ENCODE peak calls at places on chromosome 4, in ten cellular contexts. F is hippocampal formation; X is AG08396; Z is NT2/D1; A is heart left ventricle; P is cerebellar cortex; B is iris pigment epithelial cell; J is stimulated activated CD8-positive, alpha-beta memory T cell treated with anti-CD3 and anti-CD28 coated beads, Interleukin-2, amount 100 ng/mL, for 48 hours; C is RPMI8226; S is pons. I is an unnamed sample.

GRCh38 chr4:101806914-101807313 is 16.4 kb downstream of the BANK1 start:
- DNase-seq in F (no peak), X (no peak), Z (no peak), A (no peak), P (no peak), B (no peak), J (no peak), C (no peak), S (no peak), I (no peak)

GRCh38 chr4:89615056-89615455 is 221.9 kb downstream of the SNCA start:
- DNase-seq in F (no peak), X (no peak), Z (no peak), A (no peak), P (no peak), B (no peak), J (no peak), C (no peak), S (no peak), I (no peak)

GRCh38 chr4:8538703-8539567 is 41.3 kb upstream of the GPR78 start:
- DNase-seq in F (no peak), X (peak; percentile 55), Z (no peak), A (no peak), P (no peak), B (peak; percentile 76), J (no peak), C (no peak), S (no peak), I (no peak)

GRCh38 chr4:100938698-100939097 is 408.6 kb downstream of the PPP3CA start:
- DNase-seq in F (no peak), X (no peak), Z (no peak), A (no peak), P (no peak), B (no peak), J (no peak), C (no peak), S (no peak), I (no peak)

GRCh38 chr4:72951628-72952027 is 117.9 kb downstream of the COX18 start:
- DNase-seq in F (no peak), X (no peak), Z (no peak), A (no peak), P (no peak), B (peak; percentile 58), J (no peak), C (no peak), S (no peak), I (no peak)

GRCh38 chr4:38591617-38592337 is 72.2 kb upstream of the KLF3 start:
- DNase-seq in F (no peak), X (no peak), Z (no peak), A (no peak), P (no peak), B (no peak), J (no peak), C (no peak), S (no peak), I (no peak)

GRCh38 chr4:27602172-27602571 is 741.5 kb downstream of the STIM2 start:
- DNase-seq in F (no peak), X (no peak), Z (no peak), A (no peak), P (no peak), B (no peak), J (no peak), C (no peak), S (no peak), I (no peak)

GRCh38 chr4:47662975-47663374 is 174.9 kb downstream of the CORIN start:
- DNase-seq in F (no peak), X (no peak), Z (no peak), A (no peak), P (peak; percentile 5), B (no peak), J (no peak), C (peak; percentile 5), S (no peak), I (no peak)

GRCh38 chr4:30396772-30397475 is 323.2 kb upstream of the PCDH7 start:
- DNase-seq in F (no peak), X (no peak), Z (no peak), A (no peak), P (no peak), B (peak; percentile 37), J (no peak), C (no peak), S (no peak), I (no peak)

GRCh38 chr4:123381996-123382395 is 14.6 kb upstream of the SPRY1 start:
- DNase-seq in F (no peak), X (no peak), Z (no peak), A (no peak), P (no peak), B (no peak), J (no peak), C (no peak), S (no peak), I (no peak)

GRCh38 chr4:1295405-1296055 is 5.8 kb downstream of the MAEA start:
- DNase-seq in F (no peak), X (no peak), Z (no peak), A (no peak), P (no peak), B (no peak), J (no peak), C (no peak), S (no peak), I (no peak)

GRCh38 chr4:110184124-110184790 is 14.2 kb downstream of the ELOVL6 start:
- DNase-seq in F (no peak), X (no peak), Z (peak; percentile 50), A (no peak), P (no peak), B (peak; percentile 34), J (no peak), C (no peak), S (no peak), I (no peak)

GRCh38 chr4:140070369-140070768 is 83.6 kb downstream of the MAML3 start:
- DNase-seq in F (no peak), X (no peak), Z (no peak), A (no peak), P (no peak), B (no peak), J (no peak), C (no peak), S (no peak), I (no peak)

GRCh38 chr4:55736605-55737183 is 82.9 kb upstream of the EXOC1L start:
- DNase-seq in F (no peak), X (no peak), Z (no peak), A (no peak), P (peak; percentile 4), B (no peak), J (no peak), C (peak; percentile 9), S (peak; percentile 12), I (no peak)

GRCh38 chr4:107838138-107838618 is 13.4 kb downstream of the SGMS2 start:
- DNase-seq in F (no peak), X (no peak), Z (no peak), A (no peak), P (no peak), B (peak; percentile 63), J (no peak), C (no peak), S (no peak), I (no peak)

GRCh38 chr4:34850983-34851382 is 1393.3 kb downstream of the ARAP2 start:
- DNase-seq in F (no peak), X (no peak), Z (no peak), A (no peak), P (no peak), B (peak; percentile 17), J (no peak), C (no peak), S (no peak), I (no peak)

GRCh38 chr4:3533421-3533820 is 1.2 kb upstream of the LRPAP1 start:
- DNase-seq in F (no peak), X (no peak), Z (no peak), A (no peak), P (no peak), B (no peak), J (no peak), C (no peak), S (no peak), I (no peak)

GRCh38 chr4:176153124-176153523 is 42.3 kb downstream of the SPATA4 start:
- DNase-seq in F (no peak), X (no peak), Z (no peak), A (no peak), P (no peak), B (peak; percentile 57), J (no peak), C (no peak), S (no peak), I (no peak)

GRCh38 chr4:188042191-188042590 is 46.6 kb downstream of the ZFP42 start:
- DNase-seq in F (no peak), X (no peak), Z (no peak), A (no peak), P (no peak), B (no peak), J (no peak), C (no peak), S (no peak), I (no peak)

GRCh38 chr4:39975488-39976089 is 2.1 kb downstream of the PDS5A start:
- DNase-seq in F (no peak), X (peak; percentile 45), Z (no peak), A (no peak), P (no peak), B (peak; percentile 93), J (no peak), C (no peak), S (no peak), I (no peak)